ENCODE peak calls at places on chromosome 12, in five cellular contexts. F is IMR-90, R is breast epithelium, V is WTC11, O is adipocyte. K is an unnamed sample.

GRCh38 chr12:97267166-97267565 is 195.4 kb upstream of the RMST start:
- DNase-seq in V (no peak), R (no peak), F (no peak), O (no peak), K (no peak)

GRCh38 chr12:15735837-15736615 is 53.2 kb downstream of the EPS8 start:
- DNase-seq in O (no peak), V (no peak), F (no peak), R (no peak), K (no peak)

GRCh38 chr12:108664338-108665258 is 30.9 kb upstream of the SELPLG start:
- DNase-seq in O (peak), F (peak), V (peak), R (peak), K (peak)

GRCh38 chr12:52007982-52008510 is 1.3 kb downstream of the TAMALIN start:
- DNase-seq in O (no peak), F (no peak), V (no peak), R (no peak), K (no peak)

GRCh38 chr12:93322784-93323183 is 54.9 kb upstream of the NUDT4 start:
- DNase-seq in O (no peak), V (no peak), R (no peak), F (peak), K (peak)

GRCh38 chr12:124013073-124013472 is 40.1 kb downstream of the ZNF664 start:
- DNase-seq in O (no peak), V (no peak), F (no peak), R (no peak), K (no peak)

GRCh38 chr12:123055281-123055766 is 74.8 kb downstream of the ARL6IP4 start:
- DNase-seq in R (no peak), V (no peak), F (no peak), O (no peak), K (no peak)

GRCh38 chr12:54337854-54338650 is 13.1 kb downstream of the COPZ1 start:
- DNase-seq in V (no peak), F (peak), R (no peak), O (peak), K (no peak)

GRCh38 chr12:68294246-68294645 is 37.9 kb downstream of the MDM1 start:
- DNase-seq in V (no peak), R (no peak), O (no peak), F (no peak), K (no peak)

GRCh38 chr12:21234395-21234794 is 100.3 kb downstream of the SLCO1A2 start:
- DNase-seq in O (no peak), V (no peak), F (no peak), R (no peak), K (no peak)

GRCh38 chr12:52837341-52837741 is 3.2 kb upstream of the KRT79 start:
- DNase-seq in V (no peak), F (peak), O (peak), R (no peak), K (peak)

GRCh38 chr12:120846721-120847120 is 57.4 kb downstream of the SPPL3 start:
- DNase-seq in O (peak), F (peak), R (no peak), V (no peak), K (no peak)

GRCh38 chr12:86838709-86839108 is 582.5 kb upstream of the MGAT4C start:
- DNase-seq in O (peak), F (no peak), V (no peak), R (no peak), K (no peak)

GRCh38 chr12:111570090-111570961 is 28.8 kb downstream of the ATXN2 start:
- DNase-seq in R (no peak), O (peak), F (peak), V (no peak), K (peak)

GRCh38 chr12:93676408-93677194 is 574 bp upstream of the CRADD start:
- DNase-seq in O (no peak), R (no peak), V (no peak), F (no peak), K (peak)

GRCh38 chr12:66735275-66735674 is 56.4 kb upstream of the GRIP1 start:
- DNase-seq in R (no peak), O (no peak), V (no peak), F (no peak), K (no peak)

GRCh38 chr12:17108877-17109520 is 503.0 kb upstream of the LMO3 start:
- DNase-seq in F (no peak), V (no peak), R (no peak), O (no peak), K (no peak)

GRCh38 chr12:113591480-113591971 is 119.9 kb upstream of the LHX5 start:
- DNase-seq in R (no peak), V (peak), O (no peak), F (no peak), K (no peak)

GRCh38 chr12:48779869-48780268 is 9.0 kb downstream of the ADCY6 start:
- DNase-seq in O (peak), V (no peak), R (no peak), F (peak), K (peak)

GRCh38 chr12:4112290-4112689 is 161.3 kb upstream of the CCND2 start:
- DNase-seq in V (no peak), F (no peak), R (no peak), O (no peak), K (no peak)

GRCh38 chr12:112112423-112113132 is 4.0 kb upstream of the NAA25 start:
- DNase-seq in O (no peak), R (peak), V (no peak), F (no peak), K (no peak)

GRCh38 chr12:62903151-62903550 is 31.8 kb downstream of the PPM1H start:
- DNase-seq in R (no peak), O (no peak), V (no peak), F (no peak), K (no peak)

GRCh38 chr12:100164153-100164704 is 21.6 kb upstream of the BLTP3B start:
- DNase-seq in O (no peak), F (no peak), R (no peak), V (no peak), K (no peak)

GRCh38 chr12:69388371-69388770 is 28.8 kb downstream of the YEATS4 start:
- DNase-seq in O (peak), F (peak), V (no peak), R (no peak), K (peak)